ENCODE peak calls at places on chromosomes 1 and 21, in ten cellular contexts. E is NCI-H446 treated with DMSO at 0.1 percent for 48 hours; O is hypothalamus; Q is G401; J is GM23248; N is stimulated activated CD4-positive, alpha-beta T cell treated with anti-CD3 and anti-CD28 coated beads, Interleukin-1b, Interleukin-23, amount 100 ng/mL, for 1 hour; Z is foreskin keratinocyte; P is lung microvascular endothelial cell; S is activated CD4-positive, alpha-beta memory T cell treated with anti-CD3 and anti-CD28 coated beads, Interleukin-2, amount 10 ng/mL, durations not matched to agents 7 days and 5 days; K is AG20443. Y is an unnamed sample.

GRCh38 chr1:31943546-31944184 is 5.5 kb upstream of the PTP4A2 start:
- DNase-seq in Z (no peak), N (no peak), K (no peak), J (peak; percentile 37), S (peak; percentile 77), Q (peak; percentile 15), E (no peak), P (no peak), O (no peak), Y (no peak)

GRCh38 chr1:1591452-1591851 is 8.5 kb downstream of the FNDC10 start:
- DNase-seq in P (no peak), N (no peak), Z (no peak), K (no peak), O (no peak), J (peak; percentile 45), Q (no peak), E (no peak), S (no peak), Y (no peak)

GRCh38 chr1:74775735-74776134 is 42.8 kb downstream of the TYW3 start:
- DNase-seq in N (no peak), E (no peak), Q (no peak), O (no peak), J (no peak), S (no peak), P (no peak), Z (no peak), K (no peak), Y (no peak)

GRCh38 chr21:33135925-33136324 is 66.0 kb downstream of the OLIG1 start:
- DNase-seq in E (no peak), P (no peak), J (no peak), N (no peak), O (no peak), S (no peak), Z (no peak), K (no peak), Q (peak; percentile 87), Y (no peak)

GRCh38 chr1:84941843-84942242 is 48.8 kb upstream of the LPAR3 start:
- DNase-seq in Z (no peak), O (no peak), N (no peak), K (no peak), E (no peak), P (no peak), S (no peak), J (no peak), Q (no peak), Y (no peak)

GRCh38 chr1:38197566-38197965 is 151.0 kb upstream of the POU3F1 start:
- DNase-seq in Q (no peak), J (no peak), Z (no peak), P (no peak), E (no peak), K (no peak), S (no peak), N (no peak), O (no peak), Y (no peak)

GRCh38 chr1:178530037-178530402 is 17.1 kb downstream of the TEX35 start:
- DNase-seq in S (no peak), N (no peak), E (no peak), P (no peak), Q (no peak), O (no peak), K (peak; percentile 90), J (peak; percentile 84), Z (peak; percentile 86), Y (no peak)

GRCh38 chr21:24428539-24429186 is 1178.6 kb downstream of the MRPL39 start:
- DNase-seq in P (no peak), K (no peak), Q (no peak), N (no peak), S (peak; percentile 17), E (no peak), Z (no peak), J (no peak), O (no peak), Y (no peak)

GRCh38 chr1:202692959-202693555 is 17.2 kb downstream of the SYT2 start:
- DNase-seq in S (peak; percentile 78), P (peak; percentile 77), J (peak; percentile 77), O (no peak), Z (no peak), E (peak; percentile 22), N (peak; percentile 11), Q (no peak), K (peak; percentile 87), Y (peak; percentile 17)

GRCh38 chr1:27471476-27471875 is 18.5 kb downstream of the WASF2 start:
- DNase-seq in O (no peak), Z (no peak), S (no peak), E (no peak), P (no peak), K (no peak), J (no peak), N (no peak), Q (no peak), Y (no peak)

GRCh38 chr1:78716186-78716585 is 66.6 kb downstream of the IFI44 start:
- DNase-seq in J (peak; percentile 51), K (peak; percentile 52), O (no peak), N (no peak), Z (no peak), P (no peak), Q (no peak), S (no peak), E (peak; percentile 21), Y (no peak)

GRCh38 chr1:208108646-208109330 is 135.4 kb downstream of the PLXNA2 start:
- DNase-seq in Z (no peak), E (no peak), S (no peak), Q (peak; percentile 89), P (no peak), J (no peak), N (no peak), K (no peak), O (no peak), Y (no peak)

GRCh38 chr1:44161546-44161945 is 20.1 kb upstream of the KLF18 start:
- DNase-seq in S (no peak), P (no peak), O (no peak), E (no peak), Q (no peak), N (no peak), Z (no peak), J (no peak), K (no peak), Y (no peak)

GRCh38 chr1:230212405-230212936 is 145.4 kb downstream of the GALNT2 start:
- DNase-seq in O (no peak), E (no peak), S (peak; percentile 20), Q (no peak), P (peak; percentile 17), Z (no peak), K (no peak), N (no peak), J (no peak), Y (no peak)

GRCh38 chr21:42190492-42190875 is 28.5 kb upstream of the ABCG1 start:
- DNase-seq in Z (no peak), K (no peak), E (no peak), J (no peak), N (no peak), S (no peak), O (no peak), P (no peak), Q (no peak), Y (no peak)

GRCh38 chr1:97277891-97278662 is 556.5 kb downstream of the PTBP2 start:
- DNase-seq in O (no peak), N (no peak), E (no peak), Z (peak; percentile 62), K (peak; percentile 12), P (no peak), S (no peak), Q (no peak), J (peak; percentile 86), Y (no peak)

GRCh38 chr1:65075123-65075976 is 72.7 kb upstream of the AK4 start:
- DNase-seq in E (peak; percentile 31), K (peak; percentile 74), Z (no peak), J (peak; percentile 71), P (peak; percentile 81), Q (peak; percentile 71), O (no peak), S (peak; percentile 69), N (peak; percentile 48), Y (peak; percentile 38)

GRCh38 chr1:26848947-26849774 is 13.8 kb upstream of the SFN start:
- DNase-seq in E (no peak), Q (no peak), S (no peak), Z (peak; percentile 94), O (no peak), N (no peak), P (peak; percentile 31), K (peak; percentile 87), J (peak; percentile 98), Y (no peak)

GRCh38 chr1:204123376-204123775 is 28.5 kb downstream of the ETNK2 start:
- DNase-seq in J (peak; percentile 43), S (peak; percentile 33), N (no peak), O (no peak), K (peak; percentile 47), Q (no peak), P (no peak), Z (no peak), E (no peak), Y (no peak)

GRCh38 chr1:233490488-233490887 is 123.4 kb upstream of the KCNK1 start:
- DNase-seq in E (peak; percentile 95), O (no peak), S (no peak), Q (peak; percentile 98), Z (no peak), N (no peak), K (no peak), J (no peak), P (no peak), Y (peak; percentile 90)

GRCh38 chr1:196205882-196206281 is 402.4 kb downstream of the KCNT2 start:
- DNase-seq in Z (no peak), P (no peak), O (no peak), E (no peak), Q (no peak), S (no peak), N (no peak), J (no peak), K (no peak), Y (no peak)

GRCh38 chr21:36030581-36031189 is 29.6 kb downstream of the SETD4 start:
- DNase-seq in E (no peak), P (no peak), J (peak; percentile 47), O (no peak), S (no peak), Z (no peak), N (no peak), K (no peak), Q (no peak), Y (no peak)

GRCh38 chr1:205225901-205226765 is 1.6 kb upstream of the TMCC2 start:
- DNase-seq in S (no peak), K (no peak), Z (no peak), E (no peak), N (no peak), O (no peak), J (peak; percentile 11), Q (no peak), P (no peak), Y (no peak)

GRCh38 chr1:53289050-53289429 is 38.8 kb downstream of the LRP8 start:
- DNase-seq in Z (no peak), P (no peak), J (no peak), K (no peak), E (no peak), Q (no peak), S (no peak), O (no peak), N (no peak), Y (no peak)

GRCh38 chr1:71413441-71414170 is 332.8 kb upstream of the ZRANB2 start:
- DNase-seq in J (peak; percentile 66), E (no peak), Q (no peak), O (no peak), K (peak; percentile 12), N (no peak), P (no peak), S (no peak), Z (no peak), Y (no peak)